ENCODE peak calls at places on chromosomes 1 and 21, in eight cellular contexts. R is NT2/D1, Y is osteoblast, T is neuronal stem cell, V is upper lobe of right lung, J is Peyer's patch, X is K562, O is psoas muscle. N is an unnamed sample. For H3K9me3, the result is how much of the 10 kb centered on the place peaks cover.

GRCh38 chr1:177444997-177445746 is 274.4 kb downstream of the BRINP2 start:
- DNase-seq in R (no peak), Y (no peak), T (no peak), V (no peak), J (no peak), X (no peak), O (peak), N (no peak)

GRCh38 chr1:183245366-183245765 is 59.3 kb downstream of the LAMC2 start:
- DNase-seq in R (no peak), Y (no peak), T (no peak), V (no peak), J (no peak), X (no peak), O (no peak), N (no peak)

GRCh38 chr1:92623187-92623778 is 136.6 kb upstream of the GFI1 start:
- DNase-seq in R (no peak), Y (no peak), T (no peak), V (no peak), J (no peak), X (no peak), O (no peak), N (no peak)

GRCh38 chr1:69081671-69082070 is 486.1 kb upstream of the LRRC7 start:
- DNase-seq in R (no peak), Y (no peak), T (no peak), V (no peak), J (no peak), X (no peak), O (no peak), N (no peak)

GRCh38 chr1:54794401-54795099 is 6.6 kb downstream of the TTC22 start:
- DNase-seq in R (no peak), Y (peak), T (no peak), V (no peak), J (peak), X (no peak), O (no peak), N (no peak)

GRCh38 chr1:191025896-191026642 is 548.4 kb upstream of the BRINP3 start:
- DNase-seq in R (no peak), Y (no peak), T (no peak), V (peak), J (no peak), X (no peak), O (peak), N (no peak)

GRCh38 chr1:201628490-201628889 is 89.6 kb downstream of the NAV1 start:
- DNase-seq in R (no peak), Y (peak), T (no peak), V (no peak), J (no peak), X (no peak), O (no peak), N (no peak)

GRCh38 chr1:32516402-32516801 is 22.8 kb upstream of the ZBTB8A start:
- DNase-seq in R (no peak), Y (no peak), T (no peak), V (no peak), J (no peak), X (no peak), O (no peak), N (no peak)

GRCh38 chr1:84271452-84272273 is 29.8 kb upstream of the SAMD13 start:
- DNase-seq in R (no peak), Y (peak), T (no peak), V (no peak), J (no peak), X (no peak), O (no peak), N (no peak)

GRCh38 chr1:152182942-152183341 is 23.9 kb upstream of the RPTN start:
- DNase-seq in R (no peak), Y (no peak), T (no peak), V (no peak), J (no peak), X (no peak), O (no peak), N (no peak)

GRCh38 chr21:24829397-24829796 is 777.9 kb downstream of the MRPL39 start:
- DNase-seq in R (no peak), Y (no peak), T (no peak), V (no peak), J (no peak), X (no peak), O (no peak), N (no peak)

GRCh38 chr1:205214756-205215155 is 3.3 kb upstream of the DSTYK start:
- DNase-seq in R (no peak), Y (no peak), T (no peak), V (no peak), J (no peak), X (no peak), O (no peak), N (no peak)

GRCh38 chr1:23936481-23937176 is 23.0 kb upstream of the PNRC2 start:
- DNase-seq in R (peak), Y (peak), T (no peak), V (no peak), J (no peak), X (peak), O (no peak), N (no peak)

GRCh38 chr1:41003640-41004220 is 17.8 kb downstream of the SLFNL1 start:
- DNase-seq in R (no peak), Y (peak), T (no peak), V (peak), J (peak), X (peak), O (peak), N (peak)

GRCh38 chr21:45537746-45538291 is 4.4 kb downstream of the SLC19A1 start:
- DNase-seq in R (no peak), Y (no peak), T (no peak), V (peak), J (peak), X (no peak), O (peak), N (no peak)

GRCh38 chr1:25844485-25845337 is 14.5 kb downstream of the AUNIP start:
- DNase-seq in R (no peak), Y (no peak), T (no peak), V (no peak), J (no peak), X (no peak), O (no peak), N (no peak)

GRCh38 chr1:229326601-229327000 is 16.2 kb downstream of the CCSAP start:
- DNase-seq in R (no peak), Y (no peak), T (no peak), V (no peak), J (no peak), X (no peak), O (no peak), N (no peak)

GRCh38 chr1:187051618-187052232 is 223.0 kb downstream of the PLA2G4A start:
- DNase-seq in R (peak), Y (no peak), T (peak), V (no peak), J (no peak), X (peak), O (no peak), N (no peak)

GRCh38 chr1:205547932-205548827 is 43.7 kb downstream of the CDK18 start:
- DNase-seq in R (no peak), Y (peak), T (no peak), V (no peak), J (peak), X (no peak), O (peak), N (no peak)

GRCh38 chr21:26800455-26801454 is 44.5 kb downstream of the ADAMTS1 start:
- DNase-seq in R (no peak), Y (peak), T (no peak), V (no peak), J (no peak), X (no peak), O (no peak), N (no peak)

GRCh38 chr1:219794085-219794743 is 134.1 kb downstream of the SLC30A10 start:
- DNase-seq in R (no peak), Y (no peak), T (no peak), V (no peak), J (no peak), X (no peak), O (peak), N (no peak)

GRCh38 chr1:93061895-93062792 is 16.9 kb upstream of the MTF2 start:
- DNase-seq in R (peak), Y (peak), T (no peak), V (no peak), J (no peak), X (peak), O (no peak), N (no peak)

GRCh38 chr1:53979712-53980450 is 33.7 kb downstream of the LRRC42 start:
- DNase-seq in R (no peak), Y (no peak), T (no peak), V (no peak), J (no peak), X (peak), O (no peak), N (no peak)

GRCh38 chr1:109984190-109984455 is 442 bp upstream of the AHCYL1 start:
- DNase-seq in R (no peak), Y (no peak), T (no peak), V (no peak), J (no peak), X (no peak), O (no peak), N (no peak)

GRCh38 chr1:218034464-218034863 is 250.6 kb upstream of the RRP15 start:
- DNase-seq in R (peak), Y (no peak), T (peak), V (no peak), J (no peak), X (no peak), O (no peak), N (no peak)

GRCh38 chr1:5954964-5955363 is 37.3 kb downstream of the NPHP4 start:
- DNase-seq in R (no peak), Y (no peak), T (no peak), V (no peak), J (no peak), X (no peak), O (no peak), N (no peak)

GRCh38 chr21:44375281-44375651 is 21.8 kb downstream of the TRPM2 start:
- DNase-seq in R (no peak), Y (peak), T (no peak), V (peak), J (peak), X (no peak), O (peak), N (no peak)

GRCh38 chr1:49294539-49294938 is 517.8 kb upstream of the BEND5 start:
- DNase-seq in R (no peak), Y (no peak), T (no peak), V (no peak), J (no peak), X (no peak), O (no peak), N (no peak)

DNA sequence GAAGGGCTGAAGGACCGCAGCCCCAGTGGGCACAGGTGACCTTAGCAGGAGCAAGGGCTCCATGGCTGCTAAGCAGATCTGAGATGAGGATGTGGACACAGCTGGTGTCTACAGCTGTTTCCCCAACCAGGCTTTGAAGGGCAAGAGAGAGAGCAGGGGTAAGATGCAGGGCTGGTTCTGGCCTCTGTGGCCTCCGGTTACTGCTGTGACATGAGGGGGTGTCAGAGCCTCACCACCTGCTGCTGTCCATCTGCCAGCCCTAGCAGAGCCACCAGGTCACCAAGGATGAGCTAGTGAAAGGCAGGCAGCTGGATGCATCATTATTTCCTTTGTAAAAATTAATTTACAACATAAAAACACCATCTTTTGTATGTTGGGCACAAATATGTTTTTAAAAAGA is 33.4 kb downstream of the OBSCN start:
- DNase-seq in R (no peak), Y (no peak), T (no peak), V (no peak), J (no peak), X (no peak), O (peak), N (no peak)
- H3K9me3 ChIP-seq in R (half or more), Y (under half), T (under half), V (under half), J (under half), X (under half), O (under half), N (under half)

GRCh38 chr1:81635816-81636215 is 164.9 kb upstream of the ADGRL2 start:
- DNase-seq in R (no peak), Y (no peak), T (no peak), V (no peak), J (no peak), X (no peak), O (no peak), N (no peak)
- H3K9me3 ChIP-seq in R (under half), Y (under half), T (under half), V (under half), J (under half), X (under half), O (under half), N (under half)

DNA sequence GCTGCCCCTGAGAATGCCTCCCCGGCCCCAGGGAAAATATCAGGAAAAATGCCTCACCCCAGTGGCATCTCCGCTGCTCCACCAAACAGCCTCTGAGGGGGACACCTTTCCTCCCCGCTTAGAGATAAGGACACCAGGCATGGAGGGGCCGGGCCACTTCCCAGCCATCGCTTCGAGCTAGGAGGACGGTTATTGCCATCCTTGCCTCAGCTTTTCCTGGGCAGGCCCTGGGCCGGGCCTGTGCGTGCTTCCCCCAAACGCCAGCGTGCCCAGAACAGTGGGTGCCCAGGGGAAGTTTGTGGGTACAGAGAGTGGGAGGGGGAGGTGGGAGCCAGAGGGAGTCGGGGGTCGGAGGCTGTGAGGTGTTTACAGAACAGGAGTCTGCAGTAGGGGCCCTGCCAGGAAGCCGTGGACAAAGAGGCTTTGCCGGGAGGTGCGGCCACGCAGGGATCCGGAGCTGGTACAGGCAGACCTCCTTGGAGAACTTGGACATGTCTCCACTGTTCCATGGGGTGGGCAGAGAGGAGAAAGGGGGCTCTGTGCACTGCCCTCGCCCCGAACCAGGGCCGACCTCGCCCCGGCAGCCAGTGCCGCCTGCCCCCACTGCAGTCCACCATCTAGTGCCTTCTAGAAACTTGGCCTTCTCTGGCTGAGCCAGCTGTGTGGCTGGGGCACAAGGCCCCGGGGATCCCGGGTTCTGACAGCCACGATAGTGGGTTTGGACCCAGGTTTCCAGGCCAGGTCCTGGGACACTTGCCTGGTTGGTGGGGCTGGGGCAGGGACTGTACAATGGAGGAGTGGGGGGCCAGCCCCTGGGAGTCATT is 33.5 kb upstream of the TTC34 start:
- DNase-seq in R (no peak), Y (peak), T (no peak), V (no peak), J (no peak), X (no peak), O (no peak), N (no peak)
- H3K9me3 ChIP-seq in R (under half), Y (under half), T (under half), V (under half), J (under half), X (under half), O (under half), N (under half)

DNA sequence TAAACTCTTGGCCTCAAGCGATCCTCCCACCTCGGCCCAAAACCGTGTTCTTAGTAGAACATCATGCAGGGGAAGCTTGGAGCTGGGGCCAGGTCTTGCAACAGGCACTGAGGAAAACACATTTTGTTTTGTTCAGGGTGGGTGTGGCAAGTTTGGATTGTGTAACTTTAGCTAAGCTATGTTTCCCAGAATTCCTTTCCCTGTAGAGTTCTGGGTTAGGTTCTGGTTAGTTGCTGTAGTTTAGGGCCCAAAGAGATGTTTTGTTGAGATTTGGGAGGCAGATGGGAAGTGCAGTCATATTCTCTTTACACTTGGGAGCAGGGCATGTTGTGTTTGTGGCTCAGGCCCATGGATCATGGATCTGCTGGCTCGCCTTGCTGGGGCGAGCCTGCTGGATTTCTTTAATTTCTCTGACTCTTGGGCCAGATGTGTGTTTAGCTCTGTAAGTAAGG is 24.0 kb downstream of the PLA2G5 start:
- DNase-seq in R (no peak), Y (no peak), T (no peak), V (no peak), J (no peak), X (no peak), O (peak), N (no peak)
- H3K9me3 ChIP-seq in R (under half), Y (under half), T (under half), V (under half), J (under half), X (under half), O (under half), N (under half)

GRCh38 chr1:247043406-247043805 is 35.2 kb downstream of the ZNF670 start:
- DNase-seq in R (no peak), Y (no peak), T (no peak), V (no peak), J (no peak), X (no peak), O (no peak), N (no peak)

GRCh38 chr1:247037483-247038320 is 29.8 kb upstream of the ZNF695 start:
- DNase-seq in R (no peak), Y (no peak), T (no peak), V (no peak), J (no peak), X (no peak), O (no peak), N (no peak)
- H3K9me3 ChIP-seq in R (half or more), Y (under half), T (half or more), V (under half), J (under half), X (under half), O (under half), N (under half)

N was measured in T-helper 17 cell.